ENCODE peak calls at places on chromosomes 7 and 10, in six cellular contexts. One of them, this sample, is unnamed. For H3K9me3, the result is how much of the 10 kb centered on the place peaks cover.

GRCh38 chr7:98423043-98423442 is 22.2 kb upstream of the BAIAP2L1 start:
- DNase-seq in A549: peak
- DNase-seq in adrenal gland: no peak
- DNase-seq in CD4-positive, CD25-positive, alpha-beta regulatory T cell: no peak
- DNase-seq in fibroblast of lung: peak
- DNase-seq in transverse colon: no peak
- DNase-seq in this sample: no peak

GRCh38 chr7:26346611-26347200 is 55.0 kb downstream of the SNX10 start:
- DNase-seq in A549: no peak
- DNase-seq in CD4-positive, CD25-positive, alpha-beta regulatory T cell: no peak
- DNase-seq in fibroblast of lung: peak
- DNase-seq in transverse colon: peak
- DNase-seq in adrenal gland: peak
- DNase-seq in this sample: no peak

GRCh38 chr10:22655312-22655973 is 58.9 kb downstream of the PIP4K2A start:
- DNase-seq in adrenal gland: no peak
- DNase-seq in CD4-positive, CD25-positive, alpha-beta regulatory T cell: peak
- DNase-seq in A549: peak
- DNase-seq in transverse colon: no peak
- DNase-seq in fibroblast of lung: peak
- DNase-seq in this sample: peak

GRCh38 chr10:125707852-125708468 is 11.5 kb upstream of the EDRF1 start:
- DNase-seq in adrenal gland: peak
- DNase-seq in A549: peak
- DNase-seq in fibroblast of lung: peak
- DNase-seq in transverse colon: no peak
- DNase-seq in CD4-positive, CD25-positive, alpha-beta regulatory T cell: no peak
- DNase-seq in this sample: no peak

GRCh38 chr10:88989824-88990527 is 622 bp upstream of the FAS start:
- DNase-seq in CD4-positive, CD25-positive, alpha-beta regulatory T cell: no peak
- DNase-seq in adrenal gland: no peak
- DNase-seq in transverse colon: no peak
- DNase-seq in fibroblast of lung: peak
- DNase-seq in A549: no peak
- DNase-seq in this sample: no peak

GRCh38 chr10:9052767-9053166 is 998.3 kb downstream of the GATA3 start:
- DNase-seq in fibroblast of lung: no peak
- DNase-seq in A549: no peak
- DNase-seq in adrenal gland: no peak
- DNase-seq in CD4-positive, CD25-positive, alpha-beta regulatory T cell: no peak
- DNase-seq in transverse colon: no peak
- DNase-seq in this sample: no peak

GRCh38 chr10:71780161-71780560 is 6.8 kb upstream of the VSIR start:
- DNase-seq in CD4-positive, CD25-positive, alpha-beta regulatory T cell: no peak
- DNase-seq in fibroblast of lung: no peak
- DNase-seq in A549: no peak
- DNase-seq in transverse colon: no peak
- DNase-seq in adrenal gland: no peak
- DNase-seq in this sample: no peak

GRCh38 chr10:133179128-133179520 is 19.1 kb downstream of the KNDC1 start:
- DNase-seq in fibroblast of lung: no peak
- DNase-seq in transverse colon: no peak
- DNase-seq in CD4-positive, CD25-positive, alpha-beta regulatory T cell: no peak
- DNase-seq in A549: no peak
- DNase-seq in adrenal gland: no peak
- DNase-seq in this sample: no peak

GRCh38 chr10:43058716-43059335 is 18.0 kb upstream of the RET start:
- DNase-seq in adrenal gland: no peak
- DNase-seq in fibroblast of lung: no peak
- DNase-seq in A549: no peak
- DNase-seq in transverse colon: no peak
- DNase-seq in CD4-positive, CD25-positive, alpha-beta regulatory T cell: no peak
- DNase-seq in this sample: no peak

GRCh38 chr7:114922151-114922651 is 307 bp downstream of the MDFIC start:
- DNase-seq in adrenal gland: peak
- DNase-seq in A549: peak
- DNase-seq in CD4-positive, CD25-positive, alpha-beta regulatory T cell: peak
- DNase-seq in transverse colon: peak
- DNase-seq in fibroblast of lung: peak
- DNase-seq in this sample: peak

GRCh38 chr7:85025312-85025756 is 161.5 kb downstream of the SEMA3D start:
- DNase-seq in adrenal gland: no peak
- DNase-seq in fibroblast of lung: peak
- DNase-seq in A549: no peak
- DNase-seq in CD4-positive, CD25-positive, alpha-beta regulatory T cell: no peak
- DNase-seq in transverse colon: peak
- DNase-seq in this sample: no peak

GRCh38 chr7:106476751-106477150 is 184.2 kb downstream of the CCDC71L start:
- DNase-seq in adrenal gland: no peak
- DNase-seq in CD4-positive, CD25-positive, alpha-beta regulatory T cell: no peak
- DNase-seq in transverse colon: no peak
- DNase-seq in A549: no peak
- DNase-seq in fibroblast of lung: no peak
- DNase-seq in this sample: no peak

GRCh38 chr7:154871483-154871882 is 131.4 kb downstream of the PAXIP1 start:
- DNase-seq in A549: no peak
- DNase-seq in transverse colon: no peak
- DNase-seq in fibroblast of lung: no peak
- DNase-seq in adrenal gland: no peak
- DNase-seq in CD4-positive, CD25-positive, alpha-beta regulatory T cell: no peak
- DNase-seq in this sample: no peak

GRCh38 chr10:119805702-119806230 is 66.9 kb downstream of the MCMBP start:
- DNase-seq in A549: no peak
- DNase-seq in adrenal gland: no peak
- DNase-seq in fibroblast of lung: no peak
- DNase-seq in CD4-positive, CD25-positive, alpha-beta regulatory T cell: no peak
- DNase-seq in transverse colon: no peak
- DNase-seq in this sample: no peak
- H3K9me3 ChIP-seq in A549: under half
- H3K9me3 ChIP-seq in adrenal gland: under half
- H3K9me3 ChIP-seq in fibroblast of lung: under half
- H3K9me3 ChIP-seq in CD4-positive, CD25-positive, alpha-beta regulatory T cell: under half
- H3K9me3 ChIP-seq in transverse colon: under half
- H3K9me3 ChIP-seq in this sample: under half

DNA sequence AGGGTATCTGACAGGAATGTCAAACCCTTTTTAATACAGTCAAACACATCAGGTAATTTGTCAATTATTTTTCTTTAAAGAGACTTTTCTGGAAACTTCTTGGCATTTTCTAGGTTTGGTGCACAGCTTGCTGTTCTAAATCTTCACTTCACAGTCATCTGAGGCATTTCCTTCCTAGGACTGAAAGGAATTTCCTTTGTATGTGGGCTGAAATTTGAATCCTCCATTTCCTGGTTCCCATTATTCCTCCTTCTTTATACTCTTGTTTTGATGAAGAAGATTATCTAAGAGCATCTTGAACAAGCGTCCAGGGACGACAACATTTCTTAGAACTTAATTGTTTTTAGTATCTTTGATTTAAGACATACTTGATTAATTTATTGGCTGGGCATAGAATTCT is 24.9 kb downstream of the CALD1 start:
- DNase-seq in adrenal gland: no peak
- DNase-seq in transverse colon: no peak
- DNase-seq in A549: no peak
- DNase-seq in CD4-positive, CD25-positive, alpha-beta regulatory T cell: no peak
- DNase-seq in fibroblast of lung: peak
- DNase-seq in this sample: no peak
- H3K9me3 ChIP-seq in adrenal gland: under half
- H3K9me3 ChIP-seq in transverse colon: under half
- H3K9me3 ChIP-seq in A549: under half
- H3K9me3 ChIP-seq in CD4-positive, CD25-positive, alpha-beta regulatory T cell: under half
- H3K9me3 ChIP-seq in fibroblast of lung: under half
- H3K9me3 ChIP-seq in this sample: under half

GRCh38 chr10:131090761-131091661 is 220.5 kb downstream of the TCERG1L start:
- DNase-seq in CD4-positive, CD25-positive, alpha-beta regulatory T cell: no peak
- DNase-seq in fibroblast of lung: no peak
- DNase-seq in A549: no peak
- DNase-seq in transverse colon: no peak
- DNase-seq in adrenal gland: no peak
- DNase-seq in this sample: no peak
- H3K9me3 ChIP-seq in CD4-positive, CD25-positive, alpha-beta regulatory T cell: under half
- H3K9me3 ChIP-seq in fibroblast of lung: under half
- H3K9me3 ChIP-seq in A549: under half
- H3K9me3 ChIP-seq in transverse colon: under half
- H3K9me3 ChIP-seq in adrenal gland: under half
- H3K9me3 ChIP-seq in this sample: under half

DNA sequence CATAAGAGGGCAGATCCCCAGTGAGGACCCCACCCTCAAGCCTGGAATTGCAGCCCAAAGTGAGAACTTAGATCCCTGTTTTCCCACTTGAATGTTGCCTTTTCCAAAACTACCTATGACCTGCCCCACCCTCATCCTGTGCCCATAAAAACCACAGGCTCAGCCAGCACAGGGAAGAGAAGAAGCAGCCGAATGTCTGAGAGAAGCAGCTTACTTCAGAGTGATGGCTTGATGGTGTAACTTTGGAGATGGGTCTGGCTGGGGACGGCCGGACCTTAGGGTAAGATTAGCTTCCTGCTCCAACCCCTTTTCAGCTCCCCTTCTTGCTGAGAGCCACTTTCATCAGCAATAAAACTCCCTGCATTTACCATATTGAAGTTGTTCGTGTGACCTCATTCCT is 5.7 kb downstream of the SLC25A40 start:
- DNase-seq in A549: no peak
- DNase-seq in fibroblast of lung: no peak
- DNase-seq in adrenal gland: no peak
- DNase-seq in transverse colon: no peak
- DNase-seq in CD4-positive, CD25-positive, alpha-beta regulatory T cell: no peak
- DNase-seq in this sample: no peak
- H3K9me3 ChIP-seq in A549: under half
- H3K9me3 ChIP-seq in fibroblast of lung: under half
- H3K9me3 ChIP-seq in adrenal gland: under half
- H3K9me3 ChIP-seq in transverse colon: under half
- H3K9me3 ChIP-seq in CD4-positive, CD25-positive, alpha-beta regulatory T cell: under half
- H3K9me3 ChIP-seq in this sample: under half

GRCh38 chr7:103134866-103135554 is 13.9 kb downstream of the NAPEPLD start:
- DNase-seq in fibroblast of lung: no peak
- DNase-seq in adrenal gland: no peak
- DNase-seq in CD4-positive, CD25-positive, alpha-beta regulatory T cell: no peak
- DNase-seq in A549: no peak
- DNase-seq in transverse colon: no peak
- DNase-seq in this sample: no peak
- H3K9me3 ChIP-seq in fibroblast of lung: under half
- H3K9me3 ChIP-seq in adrenal gland: under half
- H3K9me3 ChIP-seq in CD4-positive, CD25-positive, alpha-beta regulatory T cell: under half
- H3K9me3 ChIP-seq in A549: under half
- H3K9me3 ChIP-seq in transverse colon: under half
- H3K9me3 ChIP-seq in this sample: under half

This sample was measured in T-helper 17 cell.